ENCODE peak calls at places on chromosome 9, in seven cellular contexts. One of them, this sample, is unnamed.

GRCh38 chr9:27426717-27427645 is 97.1 kb upstream of the IFNK start:
- DNase-seq in amygdala: peak
- DNase-seq in fibroblast of villous mesenchyme: peak
- DNase-seq in breast epithelium: no peak
- DNase-seq in memory B cell: no peak
- DNase-seq in HTR-8/SVneo: peak
- DNase-seq in PC-3: peak
- DNase-seq in this sample: no peak

GRCh38 chr9:86043999-86044398 is 55.4 kb downstream of the GOLM1 start:
- DNase-seq in fibroblast of villous mesenchyme: no peak
- DNase-seq in PC-3: peak
- DNase-seq in HTR-8/SVneo: no peak
- DNase-seq in breast epithelium: no peak
- DNase-seq in amygdala: no peak
- DNase-seq in memory B cell: no peak
- DNase-seq in this sample: no peak

GRCh38 chr9:124029617-124030016 is 18.0 kb downstream of the LHX2 start:
- DNase-seq in PC-3: no peak
- DNase-seq in fibroblast of villous mesenchyme: no peak
- DNase-seq in amygdala: no peak
- DNase-seq in HTR-8/SVneo: no peak
- DNase-seq in memory B cell: no peak
- DNase-seq in breast epithelium: no peak
- DNase-seq in this sample: no peak

GRCh38 chr9:91433180-91433579 is 9.5 kb upstream of the NFIL3 start:
- DNase-seq in PC-3: peak
- DNase-seq in memory B cell: no peak
- DNase-seq in fibroblast of villous mesenchyme: peak
- DNase-seq in breast epithelium: no peak
- DNase-seq in amygdala: no peak
- DNase-seq in HTR-8/SVneo: no peak
- DNase-seq in this sample: no peak

GRCh38 chr9:88988796-88989641 is 2.2 kb upstream of the S1PR3 start:
- DNase-seq in fibroblast of villous mesenchyme: peak
- DNase-seq in PC-3: no peak
- DNase-seq in breast epithelium: no peak
- DNase-seq in HTR-8/SVneo: no peak
- DNase-seq in memory B cell: no peak
- DNase-seq in amygdala: no peak
- DNase-seq in this sample: peak

GRCh38 chr9:91279296-91280204 is 82.2 kb downstream of the AUH start:
- DNase-seq in HTR-8/SVneo: no peak
- DNase-seq in fibroblast of villous mesenchyme: no peak
- DNase-seq in memory B cell: no peak
- DNase-seq in PC-3: no peak
- DNase-seq in amygdala: no peak
- DNase-seq in breast epithelium: no peak
- DNase-seq in this sample: no peak

GRCh38 chr9:108784128-108784490 is 71.7 kb downstream of the ACTL7B start:
- DNase-seq in breast epithelium: no peak
- DNase-seq in HTR-8/SVneo: no peak
- DNase-seq in PC-3: no peak
- DNase-seq in memory B cell: no peak
- DNase-seq in fibroblast of villous mesenchyme: no peak
- DNase-seq in amygdala: no peak
- DNase-seq in this sample: no peak

GRCh38 chr9:23088932-23089364 is 642.3 kb downstream of the DMRTA1 start:
- DNase-seq in breast epithelium: no peak
- DNase-seq in memory B cell: no peak
- DNase-seq in amygdala: no peak
- DNase-seq in PC-3: peak
- DNase-seq in fibroblast of villous mesenchyme: no peak
- DNase-seq in HTR-8/SVneo: peak
- DNase-seq in this sample: no peak

GRCh38 chr9:81574399-81574798 is 114.9 kb downstream of the TLE1 start:
- DNase-seq in HTR-8/SVneo: no peak
- DNase-seq in PC-3: peak
- DNase-seq in breast epithelium: no peak
- DNase-seq in memory B cell: no peak
- DNase-seq in fibroblast of villous mesenchyme: peak
- DNase-seq in amygdala: no peak
- DNase-seq in this sample: no peak

GRCh38 chr9:16794871-16795639 is 75.4 kb downstream of the BNC2 start:
- DNase-seq in fibroblast of villous mesenchyme: peak
- DNase-seq in PC-3: no peak
- DNase-seq in breast epithelium: no peak
- DNase-seq in HTR-8/SVneo: no peak
- DNase-seq in memory B cell: no peak
- DNase-seq in amygdala: no peak
- DNase-seq in this sample: peak

GRCh38 chr9:20224756-20225155 is 397.5 kb downstream of the MLLT3 start:
- DNase-seq in PC-3: no peak
- DNase-seq in amygdala: no peak
- DNase-seq in fibroblast of villous mesenchyme: no peak
- DNase-seq in breast epithelium: no peak
- DNase-seq in memory B cell: no peak
- DNase-seq in HTR-8/SVneo: no peak
- DNase-seq in this sample: no peak

GRCh38 chr9:626591-626990 is 214.9 kb upstream of the DMRT1 start:
- DNase-seq in amygdala: no peak
- DNase-seq in HTR-8/SVneo: no peak
- DNase-seq in PC-3: no peak
- DNase-seq in breast epithelium: no peak
- DNase-seq in memory B cell: no peak
- DNase-seq in fibroblast of villous mesenchyme: peak
- DNase-seq in this sample: no peak

GRCh38 chr9:68585034-68585761 is 44.5 kb upstream of the TMEM252 start:
- DNase-seq in breast epithelium: no peak
- DNase-seq in fibroblast of villous mesenchyme: no peak
- DNase-seq in amygdala: no peak
- DNase-seq in memory B cell: no peak
- DNase-seq in PC-3: no peak
- DNase-seq in HTR-8/SVneo: no peak
- DNase-seq in this sample: no peak

GRCh38 chr9:100819980-100820379 is 208.5 kb upstream of the PLPPR1 start:
- DNase-seq in amygdala: no peak
- DNase-seq in PC-3: no peak
- DNase-seq in fibroblast of villous mesenchyme: no peak
- DNase-seq in memory B cell: no peak
- DNase-seq in HTR-8/SVneo: no peak
- DNase-seq in breast epithelium: no peak
- DNase-seq in this sample: no peak

GRCh38 chr9:105318729-105319513 is 74.5 kb downstream of the SLC44A1 start:
- DNase-seq in fibroblast of villous mesenchyme: no peak
- DNase-seq in HTR-8/SVneo: no peak
- DNase-seq in breast epithelium: no peak
- DNase-seq in amygdala: no peak
- DNase-seq in memory B cell: peak
- DNase-seq in PC-3: peak
- DNase-seq in this sample: no peak

GRCh38 chr9:107856633-107857032 is 367.1 kb upstream of the KLF4 start:
- DNase-seq in PC-3: no peak
- DNase-seq in fibroblast of villous mesenchyme: no peak
- DNase-seq in HTR-8/SVneo: no peak
- DNase-seq in breast epithelium: no peak
- DNase-seq in memory B cell: no peak
- DNase-seq in amygdala: no peak
- DNase-seq in this sample: no peak

GRCh38 chr9:78577507-78577906 is 280.6 kb downstream of the PSAT1 start:
- DNase-seq in fibroblast of villous mesenchyme: no peak
- DNase-seq in PC-3: no peak
- DNase-seq in memory B cell: no peak
- DNase-seq in amygdala: no peak
- DNase-seq in HTR-8/SVneo: no peak
- DNase-seq in breast epithelium: no peak
- DNase-seq in this sample: no peak

GRCh38 chr9:18786196-18786595 is 246.8 kb downstream of the SAXO1 start:
- DNase-seq in fibroblast of villous mesenchyme: no peak
- DNase-seq in HTR-8/SVneo: no peak
- DNase-seq in PC-3: no peak
- DNase-seq in breast epithelium: no peak
- DNase-seq in memory B cell: no peak
- DNase-seq in amygdala: no peak
- DNase-seq in this sample: no peak

GRCh38 chr9:4353236-4353635 is 53.4 kb upstream of the GLIS3 start:
- DNase-seq in fibroblast of villous mesenchyme: no peak
- DNase-seq in PC-3: no peak
- DNase-seq in amygdala: no peak
- DNase-seq in memory B cell: no peak
- DNase-seq in breast epithelium: peak
- DNase-seq in HTR-8/SVneo: no peak
- DNase-seq in this sample: no peak

GRCh38 chr9:105069285-105070065 is 141.5 kb upstream of the ABCA1 start:
- DNase-seq in memory B cell: no peak
- DNase-seq in PC-3: peak
- DNase-seq in fibroblast of villous mesenchyme: peak
- DNase-seq in HTR-8/SVneo: no peak
- DNase-seq in breast epithelium: no peak
- DNase-seq in amygdala: no peak
- DNase-seq in this sample: no peak

GRCh38 chr9:33651125-33651524 is 127.1 kb downstream of the ANKRD18B start:
- DNase-seq in breast epithelium: no peak
- DNase-seq in PC-3: no peak
- DNase-seq in memory B cell: no peak
- DNase-seq in HTR-8/SVneo: no peak
- DNase-seq in amygdala: no peak
- DNase-seq in fibroblast of villous mesenchyme: no peak
- DNase-seq in this sample: no peak

GRCh38 chr9:84141762-84142370 is 161.3 kb downstream of the RMI1 start:
- DNase-seq in fibroblast of villous mesenchyme: no peak
- DNase-seq in HTR-8/SVneo: no peak
- DNase-seq in memory B cell: no peak
- DNase-seq in breast epithelium: no peak
- DNase-seq in amygdala: no peak
- DNase-seq in PC-3: no peak
- DNase-seq in this sample: no peak

GRCh38 chr9:684950-685340 is 156.6 kb upstream of the DMRT1 start:
- DNase-seq in memory B cell: no peak
- DNase-seq in breast epithelium: no peak
- DNase-seq in amygdala: no peak
- DNase-seq in fibroblast of villous mesenchyme: peak
- DNase-seq in HTR-8/SVneo: no peak
- DNase-seq in PC-3: peak
- DNase-seq in this sample: no peak

GRCh38 chr9:134647359-134648115 is 5.9 kb downstream of the COL5A1 start:
- DNase-seq in HTR-8/SVneo: no peak
- DNase-seq in memory B cell: no peak
- DNase-seq in fibroblast of villous mesenchyme: no peak
- DNase-seq in PC-3: no peak
- DNase-seq in breast epithelium: no peak
- DNase-seq in amygdala: no peak
- DNase-seq in this sample: no peak

GRCh38 chr9:10785255-10785654 is 172.5 kb upstream of the PTPRD start:
- DNase-seq in PC-3: no peak
- DNase-seq in breast epithelium: no peak
- DNase-seq in memory B cell: no peak
- DNase-seq in HTR-8/SVneo: no peak
- DNase-seq in amygdala: no peak
- DNase-seq in fibroblast of villous mesenchyme: no peak
- DNase-seq in this sample: no peak

GRCh38 chr9:130265431-130266235 is at the start of gene HMCN2:
- DNase-seq in memory B cell: no peak
- DNase-seq in HTR-8/SVneo: no peak
- DNase-seq in amygdala: no peak
- DNase-seq in breast epithelium: peak
- DNase-seq in fibroblast of villous mesenchyme: peak
- DNase-seq in PC-3: no peak
- DNase-seq in this sample: no peak

GRCh38 chr9:79809477-79809876 is 237.7 kb downstream of the TLE4 start:
- DNase-seq in memory B cell: no peak
- DNase-seq in amygdala: no peak
- DNase-seq in PC-3: no peak
- DNase-seq in HTR-8/SVneo: no peak
- DNase-seq in breast epithelium: no peak
- DNase-seq in fibroblast of villous mesenchyme: peak
- DNase-seq in this sample: no peak

GRCh38 chr9:131484560-131485185 is 18.0 kb upstream of the POMT1 start:
- DNase-seq in HTR-8/SVneo: no peak
- DNase-seq in memory B cell: no peak
- DNase-seq in amygdala: no peak
- DNase-seq in PC-3: no peak
- DNase-seq in fibroblast of villous mesenchyme: no peak
- DNase-seq in breast epithelium: no peak
- DNase-seq in this sample: no peak

GRCh38 chr9:69027355-69028097 is 8.0 kb upstream of the FXN start:
- DNase-seq in memory B cell: peak
- DNase-seq in breast epithelium: no peak
- DNase-seq in fibroblast of villous mesenchyme: peak
- DNase-seq in PC-3: peak
- DNase-seq in amygdala: no peak
- DNase-seq in HTR-8/SVneo: peak
- DNase-seq in this sample: peak

GRCh38 chr9:95197692-95198271 is 119.7 kb downstream of the FANCC start:
- DNase-seq in memory B cell: no peak
- DNase-seq in HTR-8/SVneo: peak
- DNase-seq in breast epithelium: no peak
- DNase-seq in amygdala: no peak
- DNase-seq in PC-3: no peak
- DNase-seq in fibroblast of villous mesenchyme: peak
- DNase-seq in this sample: peak

GRCh38 chr9:121557581-121558422 is 58.2 kb upstream of the GGTA1 start:
- DNase-seq in memory B cell: no peak
- DNase-seq in HTR-8/SVneo: peak
- DNase-seq in PC-3: peak
- DNase-seq in breast epithelium: peak
- DNase-seq in fibroblast of villous mesenchyme: peak
- DNase-seq in amygdala: no peak
- DNase-seq in this sample: peak

GRCh38 chr9:123997665-123998277 is 13.8 kb upstream of the LHX2 start:
- DNase-seq in fibroblast of villous mesenchyme: no peak
- DNase-seq in breast epithelium: no peak
- DNase-seq in memory B cell: no peak
- DNase-seq in amygdala: no peak
- DNase-seq in PC-3: no peak
- DNase-seq in HTR-8/SVneo: no peak
- DNase-seq in this sample: no peak

GRCh38 chr9:85425153-85425611 is 316.6 kb downstream of the AGTPBP1 start:
- DNase-seq in amygdala: no peak
- DNase-seq in HTR-8/SVneo: peak
- DNase-seq in memory B cell: no peak
- DNase-seq in fibroblast of villous mesenchyme: peak
- DNase-seq in PC-3: peak
- DNase-seq in breast epithelium: no peak
- DNase-seq in this sample: peak

This sample was measured in SJSA1.